ENCODE peak calls at places on chromosomes 6 and 20, in nine cellular contexts. One of them, this sample, is unnamed. For H3K4me1, the result is how much of the 10 kb centered on the place peaks cover.

GRCh38 chr20:52948491-52948890 is 23.7 kb upstream of the TSHZ2 start:
- DNase-seq in left ventricle myocardium inferior: no peak
- DNase-seq in psoas muscle: no peak
- DNase-seq in GM12878: no peak
- DNase-seq in sigmoid colon: no peak
- DNase-seq in colonic mucosa: no peak
- DNase-seq in neural progenitor cell: no peak
- DNase-seq in transverse colon: no peak
- DNase-seq in IMR-90: no peak
- DNase-seq in this sample: no peak

GRCh38 chr20:40805592-40805991 is 116.6 kb upstream of the MAFB start:
- DNase-seq in sigmoid colon: no peak
- DNase-seq in colonic mucosa: no peak
- DNase-seq in transverse colon: no peak
- DNase-seq in psoas muscle: no peak
- DNase-seq in left ventricle myocardium inferior: no peak
- DNase-seq in GM12878: no peak
- DNase-seq in IMR-90: no peak
- DNase-seq in neural progenitor cell: no peak
- DNase-seq in this sample: no peak

GRCh38 chr6:53113742-53114141 is 34.9 kb downstream of the GCM1 start:
- DNase-seq in sigmoid colon: no peak
- DNase-seq in colonic mucosa: no peak
- DNase-seq in transverse colon: no peak
- DNase-seq in neural progenitor cell: no peak
- DNase-seq in GM12878: no peak
- DNase-seq in IMR-90: no peak
- DNase-seq in psoas muscle: no peak
- DNase-seq in left ventricle myocardium inferior: no peak
- DNase-seq in this sample: no peak

GRCh38 chr6:106692112-106692822 is 62.9 kb downstream of the QRSL1 start:
- DNase-seq in neural progenitor cell: peak
- DNase-seq in IMR-90: peak
- DNase-seq in transverse colon: peak
- DNase-seq in psoas muscle: no peak
- DNase-seq in colonic mucosa: peak
- DNase-seq in left ventricle myocardium inferior: no peak
- DNase-seq in GM12878: no peak
- DNase-seq in sigmoid colon: no peak
- DNase-seq in this sample: no peak

GRCh38 chr6:25998379-25998778 is 35.8 kb downstream of the TRIM38 start:
- DNase-seq in transverse colon: no peak
- DNase-seq in sigmoid colon: no peak
- DNase-seq in colonic mucosa: no peak
- DNase-seq in psoas muscle: no peak
- DNase-seq in IMR-90: no peak
- DNase-seq in neural progenitor cell: no peak
- DNase-seq in GM12878: no peak
- DNase-seq in left ventricle myocardium inferior: no peak
- DNase-seq in this sample: no peak

GRCh38 chr20:324177-325042 is 942 bp upstream of the SOX12 start:
- DNase-seq in sigmoid colon: peak
- DNase-seq in transverse colon: peak
- DNase-seq in GM12878: no peak
- DNase-seq in colonic mucosa: peak
- DNase-seq in left ventricle myocardium inferior: peak
- DNase-seq in neural progenitor cell: peak
- DNase-seq in psoas muscle: peak
- DNase-seq in IMR-90: peak
- DNase-seq in this sample: peak

GRCh38 chr20:45487231-45487635 is 17.7 kb downstream of the WFDC2 start:
- DNase-seq in GM12878: no peak
- DNase-seq in neural progenitor cell: peak
- DNase-seq in sigmoid colon: no peak
- DNase-seq in colonic mucosa: no peak
- DNase-seq in psoas muscle: no peak
- DNase-seq in left ventricle myocardium inferior: no peak
- DNase-seq in IMR-90: no peak
- DNase-seq in transverse colon: no peak
- DNase-seq in this sample: peak

GRCh38 chr20:47887477-47888080 is 102.3 kb upstream of the SULF2 start:
- DNase-seq in GM12878: no peak
- DNase-seq in sigmoid colon: no peak
- DNase-seq in IMR-90: no peak
- DNase-seq in psoas muscle: no peak
- DNase-seq in colonic mucosa: no peak
- DNase-seq in transverse colon: no peak
- DNase-seq in left ventricle myocardium inferior: no peak
- DNase-seq in neural progenitor cell: no peak
- DNase-seq in this sample: no peak

GRCh38 chr20:48787861-48788375 is 39.9 kb downstream of the PREX1 start:
- DNase-seq in colonic mucosa: no peak
- DNase-seq in GM12878: no peak
- DNase-seq in sigmoid colon: peak
- DNase-seq in left ventricle myocardium inferior: no peak
- DNase-seq in transverse colon: no peak
- DNase-seq in neural progenitor cell: no peak
- DNase-seq in psoas muscle: no peak
- DNase-seq in IMR-90: peak
- DNase-seq in this sample: peak

GRCh38 chr6:138817799-138818198 is 21.9 kb downstream of the ECT2L start:
- DNase-seq in transverse colon: peak
- DNase-seq in left ventricle myocardium inferior: no peak
- DNase-seq in sigmoid colon: no peak
- DNase-seq in GM12878: no peak
- DNase-seq in colonic mucosa: peak
- DNase-seq in neural progenitor cell: peak
- DNase-seq in psoas muscle: no peak
- DNase-seq in IMR-90: peak
- DNase-seq in this sample: peak

GRCh38 chr6:14721103-14721758 is 524.6 kb upstream of the JARID2 start:
- DNase-seq in transverse colon: no peak
- DNase-seq in psoas muscle: no peak
- DNase-seq in GM12878: no peak
- DNase-seq in colonic mucosa: peak
- DNase-seq in IMR-90: peak
- DNase-seq in sigmoid colon: no peak
- DNase-seq in neural progenitor cell: no peak
- DNase-seq in left ventricle myocardium inferior: no peak
- DNase-seq in this sample: no peak

GRCh38 chr20:63498950-63499332 is at the start of gene EEF1A2:
- DNase-seq in IMR-90: no peak
- DNase-seq in left ventricle myocardium inferior: peak
- DNase-seq in psoas muscle: peak
- DNase-seq in transverse colon: no peak
- DNase-seq in GM12878: no peak
- DNase-seq in colonic mucosa: no peak
- DNase-seq in neural progenitor cell: peak
- DNase-seq in sigmoid colon: peak
- DNase-seq in this sample: peak

GRCh38 chr20:35341366-35342028 is 49.3 kb upstream of the FAM83C start:
- DNase-seq in left ventricle myocardium inferior: no peak
- DNase-seq in transverse colon: no peak
- DNase-seq in GM12878: no peak
- DNase-seq in sigmoid colon: no peak
- DNase-seq in psoas muscle: no peak
- DNase-seq in neural progenitor cell: no peak
- DNase-seq in IMR-90: peak
- DNase-seq in colonic mucosa: no peak
- DNase-seq in this sample: no peak

GRCh38 chr6:38021029-38021428 is 201.5 kb downstream of the ZFAND3 start:
- DNase-seq in psoas muscle: no peak
- DNase-seq in colonic mucosa: no peak
- DNase-seq in sigmoid colon: no peak
- DNase-seq in left ventricle myocardium inferior: no peak
- DNase-seq in IMR-90: no peak
- DNase-seq in transverse colon: no peak
- DNase-seq in neural progenitor cell: no peak
- DNase-seq in GM12878: no peak
- DNase-seq in this sample: no peak

GRCh38 chr20:57498425-57499400 is 26.2 kb downstream of the CTCFL start:
- DNase-seq in colonic mucosa: peak
- DNase-seq in neural progenitor cell: peak
- DNase-seq in transverse colon: no peak
- DNase-seq in GM12878: no peak
- DNase-seq in psoas muscle: no peak
- DNase-seq in left ventricle myocardium inferior: no peak
- DNase-seq in IMR-90: peak
- DNase-seq in sigmoid colon: no peak
- DNase-seq in this sample: no peak

GRCh38 chr20:57501461-57502330 is 23.2 kb downstream of the CTCFL start:
- DNase-seq in neural progenitor cell: peak
- DNase-seq in left ventricle myocardium inferior: no peak
- DNase-seq in transverse colon: no peak
- DNase-seq in IMR-90: no peak
- DNase-seq in psoas muscle: no peak
- DNase-seq in sigmoid colon: no peak
- DNase-seq in GM12878: no peak
- DNase-seq in colonic mucosa: no peak
- DNase-seq in this sample: no peak

GRCh38 chr20:57500235-57500634 is 24.7 kb downstream of the CTCFL start:
- DNase-seq in colonic mucosa: no peak
- DNase-seq in neural progenitor cell: no peak
- DNase-seq in psoas muscle: no peak
- DNase-seq in sigmoid colon: no peak
- DNase-seq in transverse colon: no peak
- DNase-seq in left ventricle myocardium inferior: no peak
- DNase-seq in GM12878: no peak
- DNase-seq in IMR-90: no peak
- DNase-seq in this sample: no peak

GRCh38 chr20:57500941-57501340 is 24.0 kb downstream of the CTCFL start:
- DNase-seq in transverse colon: no peak
- DNase-seq in left ventricle myocardium inferior: no peak
- DNase-seq in psoas muscle: no peak
- DNase-seq in colonic mucosa: no peak
- DNase-seq in neural progenitor cell: no peak
- DNase-seq in sigmoid colon: no peak
- DNase-seq in IMR-90: no peak
- DNase-seq in GM12878: no peak
- DNase-seq in this sample: no peak

GRCh38 chr20:57499676-57500075 is 25.3 kb downstream of the CTCFL start:
- DNase-seq in GM12878: no peak
- DNase-seq in psoas muscle: no peak
- DNase-seq in colonic mucosa: no peak
- DNase-seq in IMR-90: no peak
- DNase-seq in sigmoid colon: no peak
- DNase-seq in left ventricle myocardium inferior: no peak
- DNase-seq in transverse colon: no peak
- DNase-seq in neural progenitor cell: no peak
- DNase-seq in this sample: no peak
- H3K4me1 ChIP-seq in GM12878: under half
- H3K4me1 ChIP-seq in psoas muscle: under half
- H3K4me1 ChIP-seq in colonic mucosa: under half
- H3K4me1 ChIP-seq in IMR-90: under half
- H3K4me1 ChIP-seq in sigmoid colon: under half
- H3K4me1 ChIP-seq in left ventricle myocardium inferior: under half
- H3K4me1 ChIP-seq in transverse colon: under half
- H3K4me1 ChIP-seq in neural progenitor cell: under half
- H3K4me1 ChIP-seq in this sample: under half

DNA sequence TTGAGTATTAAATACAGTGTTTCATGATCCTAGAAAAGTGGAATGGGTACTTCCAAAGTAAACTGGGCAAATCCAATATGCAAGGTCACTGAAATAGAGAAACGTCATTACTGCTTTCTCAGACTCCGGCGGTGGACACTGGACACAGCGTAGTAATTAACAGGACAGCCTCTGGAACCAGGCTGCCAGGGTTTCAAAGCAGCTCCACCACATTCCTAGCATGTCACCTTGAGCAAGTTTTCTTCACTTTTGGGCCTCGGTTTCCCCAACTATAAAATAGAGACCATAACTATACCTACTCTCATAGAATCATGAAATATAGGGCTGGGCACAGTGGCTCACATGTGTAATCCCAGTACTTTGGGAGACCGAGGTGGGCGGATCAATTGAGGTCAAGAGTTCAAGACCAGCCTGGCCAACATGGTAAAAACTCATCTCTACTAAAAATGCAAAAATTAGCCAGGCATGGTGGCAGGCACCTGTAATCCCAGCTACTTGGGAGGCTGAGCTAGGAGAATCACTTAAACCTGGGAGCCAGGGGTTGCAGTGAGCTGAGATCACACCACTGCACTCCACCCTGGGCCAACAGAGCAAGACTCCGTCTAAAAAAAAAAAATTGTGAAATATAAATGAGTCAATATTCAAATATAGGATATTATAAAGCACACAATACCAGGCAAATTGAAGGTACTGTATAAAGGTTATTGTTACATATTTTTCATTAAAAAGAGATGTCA is 24.9 kb downstream of the ARHGAP18 start:
- DNase-seq in psoas muscle: no peak
- DNase-seq in GM12878: no peak
- DNase-seq in neural progenitor cell: no peak
- DNase-seq in colonic mucosa: no peak
- DNase-seq in left ventricle myocardium inferior: no peak
- DNase-seq in transverse colon: no peak
- DNase-seq in IMR-90: no peak
- DNase-seq in sigmoid colon: no peak
- DNase-seq in this sample: no peak
- H3K4me1 ChIP-seq in psoas muscle: half or more
- H3K4me1 ChIP-seq in GM12878: half or more
- H3K4me1 ChIP-seq in neural progenitor cell: under half
- H3K4me1 ChIP-seq in colonic mucosa: under half
- H3K4me1 ChIP-seq in left ventricle myocardium inferior: under half
- H3K4me1 ChIP-seq in transverse colon: under half
- H3K4me1 ChIP-seq in IMR-90: under half
- H3K4me1 ChIP-seq in sigmoid colon: under half
- H3K4me1 ChIP-seq in this sample: under half

GRCh38 chr20:61135266-61135665 is 116.8 kb upstream of the CDH4 start:
- DNase-seq in left ventricle myocardium inferior: no peak
- DNase-seq in IMR-90: no peak
- DNase-seq in transverse colon: no peak
- DNase-seq in colonic mucosa: no peak
- DNase-seq in neural progenitor cell: no peak
- DNase-seq in GM12878: no peak
- DNase-seq in sigmoid colon: no peak
- DNase-seq in psoas muscle: no peak
- DNase-seq in this sample: no peak
- H3K4me1 ChIP-seq in left ventricle myocardium inferior: under half
- H3K4me1 ChIP-seq in IMR-90: under half
- H3K4me1 ChIP-seq in transverse colon: under half
- H3K4me1 ChIP-seq in colonic mucosa: under half
- H3K4me1 ChIP-seq in neural progenitor cell: under half
- H3K4me1 ChIP-seq in GM12878: under half
- H3K4me1 ChIP-seq in sigmoid colon: under half
- H3K4me1 ChIP-seq in psoas muscle: under half
- H3K4me1 ChIP-seq in this sample: under half

DNA sequence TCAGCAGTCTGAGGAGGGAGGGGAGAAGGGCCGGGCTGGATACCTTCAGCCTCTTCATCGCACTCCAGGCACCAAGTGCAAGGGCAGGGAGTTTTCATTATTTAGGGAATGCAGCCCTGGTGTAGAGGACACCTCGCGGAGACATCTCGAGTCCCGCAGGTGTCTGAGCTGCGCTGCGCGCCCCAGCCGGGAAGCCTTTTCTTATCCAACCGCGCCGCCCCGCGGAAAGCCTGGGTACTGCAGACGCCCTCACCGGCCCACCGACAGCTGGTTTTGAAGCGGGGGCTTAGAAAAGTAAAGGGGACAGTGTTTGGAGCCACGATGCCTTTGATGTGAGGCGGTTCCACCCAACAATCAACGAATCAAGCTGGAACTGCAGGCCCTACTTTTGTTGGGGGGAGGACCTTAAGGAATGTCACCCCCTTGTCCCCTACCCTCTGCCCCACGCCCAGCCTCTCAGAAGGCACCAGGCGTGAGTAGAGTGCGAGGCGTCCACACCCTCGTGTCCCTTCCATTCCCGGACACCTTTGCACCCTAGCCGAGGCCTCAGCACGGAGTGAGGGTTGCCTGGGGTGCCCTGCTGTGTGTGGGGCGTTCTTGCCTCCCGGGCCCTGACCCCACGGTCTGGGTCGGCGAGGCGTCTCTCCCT is 8.6 kb downstream of the NKX2-2 start:
- DNase-seq in neural progenitor cell: peak
- DNase-seq in left ventricle myocardium inferior: peak
- DNase-seq in IMR-90: peak
- DNase-seq in transverse colon: peak
- DNase-seq in colonic mucosa: peak
- DNase-seq in sigmoid colon: no peak
- DNase-seq in psoas muscle: peak
- DNase-seq in GM12878: no peak
- DNase-seq in this sample: peak
- H3K4me1 ChIP-seq in neural progenitor cell: under half
- H3K4me1 ChIP-seq in left ventricle myocardium inferior: under half
- H3K4me1 ChIP-seq in IMR-90: under half
- H3K4me1 ChIP-seq in transverse colon: under half
- H3K4me1 ChIP-seq in colonic mucosa: under half
- H3K4me1 ChIP-seq in sigmoid colon: under half
- H3K4me1 ChIP-seq in psoas muscle: under half
- H3K4me1 ChIP-seq in GM12878: under half
- H3K4me1 ChIP-seq in this sample: under half